ENCODE peak calls at places on chromosomes 3 and 15, in seven cellular contexts. Z, H, D, M, G, L and J are unnamed samples.
A peak's percentile ranks its signal among the peaks of the same experiment; 100 is the strongest.

GRCh38 chr3:141575879-141576743 is 89.3 kb downstream of the RASA2 start:
- DNase-seq in M (peak; percentile 43), D (peak; percentile 20), L (no peak), G (no peak), H (no peak), Z (peak; percentile 26), J (peak; percentile 40)

GRCh38 chr3:72135636-72136035 is 350.7 kb upstream of the PROK2 start:
- DNase-seq in M (no peak), D (no peak), H (no peak), L (no peak), Z (no peak), G (no peak), J (no peak)

GRCh38 chr3:184584001-184584891 is 22.7 kb downstream of the EPHB3 start:
- DNase-seq in H (no peak), D (no peak), L (no peak), G (no peak), M (no peak), Z (peak; percentile 34), J (no peak)

GRCh38 chr3:18135083-18135814 is 289.9 kb downstream of the SATB1 start:
- DNase-seq in L (no peak), M (no peak), D (no peak), Z (no peak), G (no peak), H (no peak), J (no peak)

GRCh38 chr3:183539821-183540220 is 15.7 kb downstream of the KLHL6 start:
- DNase-seq in Z (peak; percentile 52), M (no peak), L (no peak), H (no peak), G (no peak), D (no peak), J (no peak)

GRCh38 chr3:15731024-15731423 is 66.8 kb downstream of the ANKRD28 start:
- DNase-seq in H (no peak), D (no peak), M (no peak), G (no peak), L (no peak), Z (no peak), J (no peak)

GRCh38 chr3:187572431-187572830 is 97.8 kb downstream of the SST start:
- DNase-seq in H (no peak), M (no peak), Z (no peak), G (no peak), L (no peak), D (no peak), J (no peak)

GRCh38 chr15:59169337-59169736 is 37.3 kb upstream of the LDHAL6B start:
- DNase-seq in Z (no peak), H (no peak), G (no peak), L (no peak), D (no peak), M (peak; percentile 80), J (no peak)

GRCh38 chr15:42070276-42070965 is 23.9 kb downstream of the PLA2G4D start:
- DNase-seq in D (no peak), Z (no peak), G (no peak), L (no peak), M (no peak), H (no peak), J (no peak)

GRCh38 chr3:143001034-143001368 is 369 bp upstream of the U2SURP start:
- DNase-seq in M (no peak), D (no peak), G (no peak), L (peak; percentile 90), H (no peak), Z (no peak), J (no peak)
- TF ChIP-seq POLR2A in M (no peak), D (no peak), G (no peak), L (peak; percentile 7), H (no peak), Z (no peak), J (no peak)

GRCh38 chr3:40310690-40311089 is 1.2 kb downstream of the EIF1B start:
- DNase-seq in G (no peak), D (no peak), M (peak; percentile 43), H (no peak), L (no peak), Z (peak; percentile 20), J (peak; percentile 51)

GRCh38 chr3:40307176-40307575 is 2.3 kb upstream of the EIF1B start:
- DNase-seq in L (no peak), M (no peak), D (no peak), H (no peak), G (no peak), Z (no peak), J (no peak)

GRCh38 chr3:40308725-40309438 is 625 bp upstream of the EIF1B start:
- DNase-seq in D (no peak), H (no peak), G (no peak), L (peak; percentile 78), M (no peak), Z (no peak), J (no peak)

GRCh38 chr3:40309925-40310635 is 573 bp downstream of the EIF1B start:
- DNase-seq in G (peak; percentile 76), D (peak; percentile 5), L (peak; percentile 94), M (peak; percentile 62), Z (no peak), H (peak; percentile 46), J (peak; percentile 83)

GRCh38 chr3:40309439-40309924 is at the start of gene EIF1B:
- DNase-seq in D (peak; percentile 94), M (peak; percentile 99), Z (peak; percentile 97), L (peak; percentile 99), H (peak; percentile 98), G (peak; percentile 99), J (peak; percentile 98)
- TF ChIP-seq POLR2A in D (peak; percentile 28), M (peak; percentile 96), Z (peak; percentile 83), L (peak; percentile 87), H (peak; percentile 97), G (peak; percentile 76), J (peak; percentile 97)

GRCh38 chr15:39030291-39031070 is 465.9 kb upstream of the RASGRP1 start:
- DNase-seq in H (no peak), L (no peak), D (no peak), M (no peak), Z (no peak), G (no peak), J (no peak)
- TF ChIP-seq POLR2A in H (no peak), L (no peak), D (no peak), M (no peak), Z (no peak), G (no peak), J (no peak)

DNA sequence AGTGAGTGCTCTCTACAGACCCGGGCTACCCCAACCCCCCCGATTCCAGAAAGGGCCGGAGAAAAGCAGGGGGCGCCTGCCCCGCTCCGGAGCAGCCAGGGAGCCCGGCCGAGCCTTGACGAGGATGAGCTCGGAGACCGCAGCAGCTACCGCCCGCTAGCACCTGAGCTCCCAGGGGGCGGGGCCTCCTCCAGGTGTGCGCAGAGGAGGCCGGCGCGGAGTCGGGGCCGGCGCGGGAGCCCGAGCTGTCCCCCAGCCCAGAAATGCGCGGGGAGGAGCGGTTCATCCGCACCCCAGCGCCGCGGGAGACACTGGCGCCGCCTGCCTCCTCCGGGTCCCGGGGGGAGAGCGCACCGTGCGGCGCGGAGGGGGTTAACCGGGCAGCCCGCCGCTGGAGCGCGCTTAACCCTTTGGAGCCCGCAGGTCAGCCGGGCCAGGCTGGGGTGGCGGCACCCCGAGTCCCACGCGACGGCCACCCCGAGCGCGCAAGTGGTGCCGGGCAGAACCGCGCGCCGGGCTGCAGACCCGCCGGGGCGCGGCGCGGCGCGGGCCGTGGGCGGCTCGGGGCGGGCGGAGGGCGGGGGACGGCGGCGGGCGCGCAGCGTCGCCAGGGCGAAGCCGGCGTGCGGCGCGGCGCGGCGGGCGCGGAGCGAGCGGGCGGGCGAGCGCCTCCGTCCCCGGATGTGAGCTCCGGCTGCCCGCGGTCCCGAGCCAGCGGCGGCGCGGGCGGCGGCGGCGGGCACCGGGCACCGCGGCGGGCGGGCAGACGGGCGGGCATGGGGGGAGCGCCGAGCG is at the start of gene CACNA1D:
- DNase-seq in Z (no peak), L (no peak), G (no peak), D (no peak), M (no peak), H (peak; percentile 79), J (no peak)
- TF ChIP-seq POLR2A in Z (no peak), L (no peak), G (no peak), D (no peak), M (no peak), H (peak; percentile 51), J (no peak)